ENCODE peak calls at places on chromosome 1, in six cellular contexts. One of them, this sample, is unnamed.

GRCh38 chr1:53049574-53049967 is 12.4 kb upstream of the PODN start:
- DNase-seq in transverse colon: no peak
- DNase-seq in HepG2: no peak
- DNase-seq in CD4-positive, alpha-beta memory T cell: no peak
- DNase-seq in adrenal gland: no peak
- DNase-seq in SJSA1: no peak
- DNase-seq in this sample: no peak

GRCh38 chr1:245516178-245516829 is 361.5 kb downstream of the KIF26B start:
- DNase-seq in transverse colon: no peak
- DNase-seq in HepG2: peak; percentile 22
- DNase-seq in CD4-positive, alpha-beta memory T cell: no peak
- DNase-seq in adrenal gland: no peak
- DNase-seq in SJSA1: no peak
- DNase-seq in this sample: no peak

GRCh38 chr1:69185378-69185777 is 382.3 kb upstream of the LRRC7 start:
- DNase-seq in transverse colon: no peak
- DNase-seq in HepG2: no peak
- DNase-seq in CD4-positive, alpha-beta memory T cell: no peak
- DNase-seq in adrenal gland: no peak
- DNase-seq in SJSA1: no peak
- DNase-seq in this sample: no peak

GRCh38 chr1:175073054-175073453 is 5.4 kb downstream of the TNN start:
- DNase-seq in transverse colon: no peak
- DNase-seq in HepG2: no peak
- DNase-seq in CD4-positive, alpha-beta memory T cell: no peak
- DNase-seq in adrenal gland: no peak
- DNase-seq in SJSA1: no peak
- DNase-seq in this sample: no peak

GRCh38 chr1:70057500-70057899 is 147.9 kb downstream of the LRRC40 start:
- DNase-seq in transverse colon: no peak
- DNase-seq in HepG2: no peak
- DNase-seq in CD4-positive, alpha-beta memory T cell: no peak
- DNase-seq in adrenal gland: no peak
- DNase-seq in SJSA1: no peak
- DNase-seq in this sample: no peak

GRCh38 chr1:101253976-101254660 is 17.3 kb downstream of the S1PR1 start:
- DNase-seq in transverse colon: no peak
- DNase-seq in HepG2: no peak
- DNase-seq in CD4-positive, alpha-beta memory T cell: no peak
- DNase-seq in adrenal gland: no peak
- DNase-seq in SJSA1: peak; percentile 12
- DNase-seq in this sample: no peak

GRCh38 chr1:245211035-245211749 is 56.4 kb downstream of the KIF26B start:
- DNase-seq in transverse colon: no peak
- DNase-seq in HepG2: no peak
- DNase-seq in CD4-positive, alpha-beta memory T cell: no peak
- DNase-seq in adrenal gland: no peak
- DNase-seq in SJSA1: peak; percentile 49
- DNase-seq in this sample: no peak

GRCh38 chr1:2251786-2252185 is 23.7 kb downstream of the SKI start:
- DNase-seq in transverse colon: no peak
- DNase-seq in HepG2: no peak
- DNase-seq in CD4-positive, alpha-beta memory T cell: no peak
- DNase-seq in adrenal gland: no peak
- DNase-seq in SJSA1: no peak
- DNase-seq in this sample: no peak

GRCh38 chr1:26164036-26164927 is 4.5 kb downstream of the C1orf232 start:
- DNase-seq in transverse colon: peak; percentile 28
- DNase-seq in HepG2: no peak
- DNase-seq in CD4-positive, alpha-beta memory T cell: peak; percentile 53
- DNase-seq in adrenal gland: no peak
- DNase-seq in SJSA1: peak; percentile 33
- DNase-seq in this sample: peak; percentile 60

GRCh38 chr1:52669696-52670095 is 28.5 kb downstream of the COA7 start:
- DNase-seq in transverse colon: no peak
- DNase-seq in HepG2: no peak
- DNase-seq in CD4-positive, alpha-beta memory T cell: no peak
- DNase-seq in adrenal gland: no peak
- DNase-seq in SJSA1: peak; percentile 37
- DNase-seq in this sample: no peak

GRCh38 chr1:204104331-204105222 is 31.7 kb downstream of the SOX13 start:
- DNase-seq in transverse colon: peak; percentile 71
- DNase-seq in HepG2: no peak
- DNase-seq in CD4-positive, alpha-beta memory T cell: no peak
- DNase-seq in adrenal gland: no peak
- DNase-seq in SJSA1: peak; percentile 77
- DNase-seq in this sample: no peak

GRCh38 chr1:83761084-83761760 is 237.7 kb downstream of the TTLL7 start:
- DNase-seq in transverse colon: peak; percentile 9
- DNase-seq in HepG2: no peak
- DNase-seq in CD4-positive, alpha-beta memory T cell: no peak
- DNase-seq in adrenal gland: no peak
- DNase-seq in SJSA1: no peak
- DNase-seq in this sample: no peak

GRCh38 chr1:115702993-115703392 is 61.2 kb downstream of the VANGL1 start:
- DNase-seq in transverse colon: no peak
- DNase-seq in HepG2: no peak
- DNase-seq in CD4-positive, alpha-beta memory T cell: no peak
- DNase-seq in adrenal gland: no peak
- DNase-seq in SJSA1: no peak
- DNase-seq in this sample: no peak

GRCh38 chr1:162028726-162029125 is 5.1 kb upstream of the OLFML2B start:
- DNase-seq in transverse colon: no peak
- DNase-seq in HepG2: no peak
- DNase-seq in CD4-positive, alpha-beta memory T cell: no peak
- DNase-seq in adrenal gland: no peak
- DNase-seq in SJSA1: no peak
- DNase-seq in this sample: no peak

DNA sequence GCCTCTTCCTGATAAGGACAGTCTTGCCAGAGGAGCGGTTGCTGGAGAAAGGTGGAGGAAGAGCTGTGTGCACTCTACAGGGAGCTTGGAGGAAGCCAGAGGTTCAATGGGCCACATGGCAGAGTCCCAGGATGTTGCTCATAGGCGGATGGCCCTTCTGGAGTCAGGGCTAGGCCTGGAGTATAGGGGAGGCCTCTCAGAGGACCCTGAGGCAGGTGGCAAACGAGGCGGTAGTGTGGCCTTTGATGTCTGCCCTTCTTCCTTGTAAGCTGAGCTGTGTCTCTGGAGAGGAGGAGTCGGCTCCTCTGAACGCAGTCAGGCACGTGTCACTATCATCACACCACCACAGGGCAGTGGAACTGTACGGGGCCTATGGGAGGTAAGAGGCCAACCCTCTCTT is 8.6 kb downstream of the PKP1 start:
- DNase-seq in transverse colon: no peak
- DNase-seq in HepG2: no peak
- DNase-seq in CD4-positive, alpha-beta memory T cell: no peak
- DNase-seq in adrenal gland: no peak
- DNase-seq in SJSA1: no peak
- DNase-seq in this sample: no peak
- H3K4me3 ChIP-seq in transverse colon: no peak overlapping the region
- H3K4me3 ChIP-seq in HepG2: no peak overlapping the region
- H3K4me3 ChIP-seq in CD4-positive, alpha-beta memory T cell: no peak overlapping the region
- H3K4me3 ChIP-seq in adrenal gland: no peak overlapping the region
- H3K4me3 ChIP-seq in SJSA1: no peak overlapping the region
- H3K4me3 ChIP-seq in this sample: no peak overlapping the region

GRCh38 chr1:41611068-41611931 is 126.8 kb upstream of the EDN2 start:
- DNase-seq in transverse colon: no peak
- DNase-seq in HepG2: no peak
- DNase-seq in CD4-positive, alpha-beta memory T cell: no peak
- DNase-seq in adrenal gland: no peak
- DNase-seq in SJSA1: no peak
- DNase-seq in this sample: no peak

GRCh38 chr1:41608242-41608641 is 123.8 kb upstream of the EDN2 start:
- DNase-seq in transverse colon: no peak
- DNase-seq in HepG2: no peak
- DNase-seq in CD4-positive, alpha-beta memory T cell: no peak
- DNase-seq in adrenal gland: no peak
- DNase-seq in SJSA1: no peak
- DNase-seq in this sample: no peak

GRCh38 chr1:41609166-41609883 is 124.8 kb upstream of the EDN2 start:
- DNase-seq in transverse colon: no peak
- DNase-seq in HepG2: no peak
- DNase-seq in CD4-positive, alpha-beta memory T cell: no peak
- DNase-seq in adrenal gland: no peak
- DNase-seq in SJSA1: no peak
- DNase-seq in this sample: no peak

GRCh38 chr1:41611932-41612450 is 127.5 kb upstream of the EDN2 start:
- DNase-seq in transverse colon: no peak
- DNase-seq in HepG2: no peak
- DNase-seq in CD4-positive, alpha-beta memory T cell: no peak
- DNase-seq in adrenal gland: no peak
- DNase-seq in SJSA1: no peak
- DNase-seq in this sample: no peak

DNA sequence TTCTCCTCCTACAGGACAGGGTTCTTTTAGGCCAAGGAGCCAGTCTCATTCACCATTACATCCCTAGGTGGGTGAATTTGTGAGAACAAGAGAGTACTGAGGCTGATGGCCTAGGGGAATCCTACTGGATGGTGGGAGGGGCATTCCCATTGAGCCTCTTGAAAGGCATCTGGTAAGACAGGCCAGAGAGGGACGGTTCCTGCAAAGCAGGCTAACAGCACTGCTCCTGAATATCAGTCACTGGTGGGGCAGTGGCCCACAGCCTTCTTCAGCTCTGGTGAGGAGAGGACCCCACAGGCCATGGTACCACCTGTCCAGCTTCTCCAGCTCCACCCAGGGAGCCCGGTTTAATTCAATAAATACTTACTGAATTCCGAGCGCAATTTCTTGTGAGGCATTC is 125.9 kb upstream of the EDN2 start:
- DNase-seq in transverse colon: no peak
- DNase-seq in HepG2: no peak
- DNase-seq in CD4-positive, alpha-beta memory T cell: no peak
- DNase-seq in adrenal gland: no peak
- DNase-seq in SJSA1: no peak
- DNase-seq in this sample: no peak
- H3K27me3 ChIP-seq in transverse colon: no peaks in the 10 kb centered on the region
- H3K27me3 ChIP-seq in HepG2: peaks cover 6% of the 10 kb centered on the region
- H3K27me3 ChIP-seq in CD4-positive, alpha-beta memory T cell: no peaks in the 10 kb centered on the region
- H3K27me3 ChIP-seq in adrenal gland: no peaks in the 10 kb centered on the region
- H3K27me3 ChIP-seq in SJSA1: no peaks in the 10 kb centered on the region
- H3K27me3 ChIP-seq in this sample: no peaks in the 10 kb centered on the region

GRCh38 chr1:30758785-30759380 is 1.3 kb upstream of the LAPTM5 start:
- DNase-seq in transverse colon: no peak
- DNase-seq in HepG2: no peak
- DNase-seq in CD4-positive, alpha-beta memory T cell: no peak
- DNase-seq in adrenal gland: no peak
- DNase-seq in SJSA1: peak; percentile 10
- DNase-seq in this sample: no peak
- H3K4me1 ChIP-seq in transverse colon: no peaks in the 10 kb centered on the region
- H3K4me1 ChIP-seq in HepG2: peaks cover 19% of the 10 kb centered on the region
- H3K4me1 ChIP-seq in CD4-positive, alpha-beta memory T cell: peaks cover 79% of the 10 kb centered on the region
- H3K4me1 ChIP-seq in adrenal gland: peaks cover 8% of the 10 kb centered on the region
- H3K4me1 ChIP-seq in SJSA1: peaks cover 20% of the 10 kb centered on the region
- H3K4me1 ChIP-seq in this sample: peaks cover 73% of the 10 kb centered on the region

DNA sequence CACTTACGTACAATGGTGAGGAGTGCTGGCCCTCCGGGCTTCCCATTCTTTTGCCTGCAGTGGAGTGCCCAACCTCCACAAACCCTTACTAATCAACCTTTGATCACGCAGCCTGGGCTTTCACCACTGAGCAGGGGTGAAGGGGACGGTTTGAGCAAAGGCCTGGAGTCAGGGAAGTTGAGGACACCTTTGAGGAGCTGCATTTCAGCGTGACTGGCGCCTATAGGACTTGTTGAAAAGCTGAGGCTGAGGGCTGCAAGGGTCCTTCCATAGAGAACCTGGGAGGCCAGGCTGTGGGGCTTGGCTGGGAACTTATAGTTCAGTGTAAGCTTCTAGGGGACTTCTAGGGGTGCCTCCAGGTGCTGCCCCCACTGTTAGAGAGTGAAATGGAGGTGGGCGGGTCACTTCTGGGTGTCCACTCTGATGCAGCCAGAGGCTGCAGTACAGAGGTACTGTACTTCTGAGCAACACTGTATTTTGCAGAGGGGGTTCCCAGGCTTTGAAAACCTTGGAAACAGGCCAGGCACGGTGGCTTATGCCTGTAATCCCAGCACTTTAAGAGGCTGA is 9.8 kb downstream of the SYTL1 start:
- DNase-seq in transverse colon: no peak
- DNase-seq in HepG2: no peak
- DNase-seq in CD4-positive, alpha-beta memory T cell: no peak
- DNase-seq in adrenal gland: no peak
- DNase-seq in SJSA1: no peak
- DNase-seq in this sample: no peak
- H3K4me3 ChIP-seq in transverse colon: no peak overlapping the region
- H3K4me3 ChIP-seq in HepG2: peak overlapping the region; percentile 69
- H3K4me3 ChIP-seq in CD4-positive, alpha-beta memory T cell: no peak overlapping the region
- H3K4me3 ChIP-seq in adrenal gland: no peak overlapping the region
- H3K4me3 ChIP-seq in SJSA1: no peak overlapping the region
- H3K4me3 ChIP-seq in this sample: no peak overlapping the region

GRCh38 chr1:22189619-22190018 is 46.7 kb upstream of the WNT4 start:
- DNase-seq in transverse colon: no peak
- DNase-seq in HepG2: no peak
- DNase-seq in CD4-positive, alpha-beta memory T cell: no peak
- DNase-seq in adrenal gland: no peak
- DNase-seq in SJSA1: no peak
- DNase-seq in this sample: no peak

GRCh38 chr1:22188914-22189313 is 46.0 kb upstream of the WNT4 start:
- DNase-seq in transverse colon: no peak
- DNase-seq in HepG2: no peak
- DNase-seq in CD4-positive, alpha-beta memory T cell: no peak
- DNase-seq in adrenal gland: no peak
- DNase-seq in SJSA1: no peak
- DNase-seq in this sample: no peak

GRCh38 chr1:22190251-22190650 is 47.4 kb upstream of the WNT4 start:
- DNase-seq in transverse colon: no peak
- DNase-seq in HepG2: no peak
- DNase-seq in CD4-positive, alpha-beta memory T cell: no peak
- DNase-seq in adrenal gland: no peak
- DNase-seq in SJSA1: no peak
- DNase-seq in this sample: peak; percentile 36

GRCh38 chr1:22186316-22186715 is 43.4 kb upstream of the WNT4 start:
- DNase-seq in transverse colon: no peak
- DNase-seq in HepG2: no peak
- DNase-seq in CD4-positive, alpha-beta memory T cell: no peak
- DNase-seq in adrenal gland: no peak
- DNase-seq in SJSA1: no peak
- DNase-seq in this sample: no peak

DNA sequence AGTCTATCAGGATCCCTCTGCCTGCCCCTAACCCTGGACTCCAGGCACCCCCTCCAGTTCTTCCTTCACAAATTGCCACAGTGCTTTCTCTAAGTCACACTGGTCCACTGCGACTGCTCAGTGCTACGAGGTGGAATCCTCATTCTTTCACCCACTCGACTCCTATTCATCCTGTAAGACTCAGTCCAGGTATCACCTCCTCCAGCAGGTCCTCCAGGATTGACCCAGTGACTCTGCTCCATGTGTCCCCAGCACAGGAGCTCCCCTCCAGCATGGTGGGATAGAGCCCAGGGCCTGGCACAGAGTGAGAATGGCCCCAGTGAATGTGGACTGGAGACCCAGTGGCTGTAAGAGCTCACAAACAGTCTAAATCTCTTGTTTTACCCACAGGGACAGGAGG is 45.5 kb upstream of the WNT4 start:
- DNase-seq in transverse colon: no peak
- DNase-seq in HepG2: no peak
- DNase-seq in CD4-positive, alpha-beta memory T cell: no peak
- DNase-seq in adrenal gland: no peak
- DNase-seq in SJSA1: no peak
- DNase-seq in this sample: no peak
- H3K27me3 ChIP-seq in transverse colon: peaks cover 23% of the 10 kb centered on the region
- H3K27me3 ChIP-seq in HepG2: peaks cover 3% of the 10 kb centered on the region
- H3K27me3 ChIP-seq in CD4-positive, alpha-beta memory T cell: no peaks in the 10 kb centered on the region
- H3K27me3 ChIP-seq in adrenal gland: no peaks in the 10 kb centered on the region
- H3K27me3 ChIP-seq in SJSA1: peaks cover 19% of the 10 kb centered on the region
- H3K27me3 ChIP-seq in this sample: no peaks in the 10 kb centered on the region

GRCh38 chr1:23867953-23868847 is at the start of gene FUCA1:
- DNase-seq in transverse colon: peak; percentile 97
- DNase-seq in HepG2: peak; percentile 89
- DNase-seq in CD4-positive, alpha-beta memory T cell: peak; percentile 94
- DNase-seq in adrenal gland: peak; percentile 95
- DNase-seq in SJSA1: peak; percentile 84
- DNase-seq in this sample: peak; percentile 95
- H3K4me1 ChIP-seq in transverse colon: peaks cover 2% of the 10 kb centered on the region
- H3K4me1 ChIP-seq in HepG2: peaks cover 33% of the 10 kb centered on the region
- H3K4me1 ChIP-seq in CD4-positive, alpha-beta memory T cell: peaks cover 24% of the 10 kb centered on the region
- H3K4me1 ChIP-seq in adrenal gland: peaks cover 8% of the 10 kb centered on the region
- H3K4me1 ChIP-seq in SJSA1: peaks cover 18% of the 10 kb centered on the region
- H3K4me1 ChIP-seq in this sample: peaks cover 22% of the 10 kb centered on the region

This sample was measured in CD8-positive, alpha-beta memory T cell.